ENCODE peak calls at places on chromosomes 12 and 14, in nine cellular contexts. One of them, this sample, is unnamed.

GRCh38 chr14:53571990-53572389 is 384.6 kb downstream of the BMP4 start:
- DNase-seq in left lung: no peak
- DNase-seq in gastrocnemius medialis: no peak
- DNase-seq in colonic mucosa: no peak
- DNase-seq in stomach: no peak
- DNase-seq in OCI-LY7: no peak
- DNase-seq in mucosa of descending colon: peak; percentile 6
- DNase-seq in right lobe of liver: no peak
- DNase-seq in CD4-positive, alpha-beta memory T cell: no peak
- DNase-seq in this sample: no peak

GRCh38 chr14:96497586-96497985 is 4.6 kb upstream of the PAPOLA start:
- DNase-seq in gastrocnemius medialis: no peak
- DNase-seq in OCI-LY7: no peak
- DNase-seq in stomach: no peak
- DNase-seq in CD4-positive, alpha-beta memory T cell: no peak
- DNase-seq in right lobe of liver: no peak
- DNase-seq in mucosa of descending colon: no peak
- DNase-seq in left lung: no peak
- DNase-seq in colonic mucosa: no peak
- DNase-seq in this sample: no peak

GRCh38 chr12:31245822-31246469 is 80.0 kb downstream of the SINHCAF start:
- DNase-seq in colonic mucosa: no peak
- DNase-seq in left lung: no peak
- DNase-seq in right lobe of liver: no peak
- DNase-seq in stomach: no peak
- DNase-seq in mucosa of descending colon: no peak
- DNase-seq in CD4-positive, alpha-beta memory T cell: no peak
- DNase-seq in gastrocnemius medialis: no peak
- DNase-seq in OCI-LY7: peak; percentile 46
- DNase-seq in this sample: no peak

GRCh38 chr12:53235742-53236442 is 3.9 kb upstream of the RARG start:
- DNase-seq in gastrocnemius medialis: no peak
- DNase-seq in colonic mucosa: no peak
- DNase-seq in left lung: peak; percentile 34
- DNase-seq in OCI-LY7: no peak
- DNase-seq in mucosa of descending colon: no peak
- DNase-seq in CD4-positive, alpha-beta memory T cell: no peak
- DNase-seq in stomach: no peak
- DNase-seq in right lobe of liver: no peak
- DNase-seq in this sample: no peak

GRCh38 chr14:100490252-100490651 is 97.0 kb downstream of the BEGAIN start:
- DNase-seq in stomach: no peak
- DNase-seq in colonic mucosa: no peak
- DNase-seq in CD4-positive, alpha-beta memory T cell: no peak
- DNase-seq in OCI-LY7: no peak
- DNase-seq in gastrocnemius medialis: no peak
- DNase-seq in mucosa of descending colon: no peak
- DNase-seq in left lung: no peak
- DNase-seq in right lobe of liver: no peak
- DNase-seq in this sample: no peak

GRCh38 chr14:91114079-91115065 is 499 bp downstream of the DGLUCY start:
- DNase-seq in stomach: peak; percentile 66
- DNase-seq in gastrocnemius medialis: peak; percentile 46
- DNase-seq in colonic mucosa: peak; percentile 84
- DNase-seq in right lobe of liver: peak; percentile 41
- DNase-seq in OCI-LY7: peak; percentile 83
- DNase-seq in CD4-positive, alpha-beta memory T cell: peak; percentile 64
- DNase-seq in left lung: peak; percentile 78
- DNase-seq in mucosa of descending colon: peak; percentile 81
- DNase-seq in this sample: peak; percentile 98

GRCh38 chr12:29131539-29131938 is 17.5 kb upstream of the FAR2 start:
- DNase-seq in right lobe of liver: no peak
- DNase-seq in OCI-LY7: no peak
- DNase-seq in CD4-positive, alpha-beta memory T cell: no peak
- DNase-seq in stomach: no peak
- DNase-seq in mucosa of descending colon: no peak
- DNase-seq in left lung: no peak
- DNase-seq in gastrocnemius medialis: no peak
- DNase-seq in colonic mucosa: no peak
- DNase-seq in this sample: no peak

GRCh38 chr12:8226355-8226754 is 1.1 kb downstream of the FAM90A1 start:
- DNase-seq in stomach: no peak
- DNase-seq in OCI-LY7: no peak
- DNase-seq in left lung: no peak
- DNase-seq in mucosa of descending colon: no peak
- DNase-seq in gastrocnemius medialis: no peak
- DNase-seq in right lobe of liver: no peak
- DNase-seq in CD4-positive, alpha-beta memory T cell: no peak
- DNase-seq in colonic mucosa: no peak
- DNase-seq in this sample: no peak

GRCh38 chr14:92929689-92930608 is 7.0 kb downstream of the CHGA start:
- DNase-seq in OCI-LY7: no peak
- DNase-seq in gastrocnemius medialis: no peak
- DNase-seq in right lobe of liver: no peak
- DNase-seq in mucosa of descending colon: no peak
- DNase-seq in colonic mucosa: no peak
- DNase-seq in left lung: peak; percentile 50
- DNase-seq in stomach: no peak
- DNase-seq in CD4-positive, alpha-beta memory T cell: no peak
- DNase-seq in this sample: no peak

GRCh38 chr12:28040251-28040650 is 67.7 kb upstream of the PTHLH start:
- DNase-seq in left lung: no peak
- DNase-seq in colonic mucosa: no peak
- DNase-seq in mucosa of descending colon: no peak
- DNase-seq in stomach: no peak
- DNase-seq in CD4-positive, alpha-beta memory T cell: no peak
- DNase-seq in right lobe of liver: no peak
- DNase-seq in OCI-LY7: no peak
- DNase-seq in gastrocnemius medialis: no peak
- DNase-seq in this sample: no peak

GRCh38 chr12:94879542-94879941 is 124.0 kb downstream of the NDUFA12 start:
- DNase-seq in OCI-LY7: peak; percentile 32
- DNase-seq in stomach: no peak
- DNase-seq in colonic mucosa: no peak
- DNase-seq in right lobe of liver: no peak
- DNase-seq in CD4-positive, alpha-beta memory T cell: no peak
- DNase-seq in left lung: no peak
- DNase-seq in mucosa of descending colon: peak; percentile 31
- DNase-seq in gastrocnemius medialis: no peak
- DNase-seq in this sample: no peak

GRCh38 chr12:14424545-14424944 is 59.1 kb downstream of the ATF7IP start:
- DNase-seq in colonic mucosa: no peak
- DNase-seq in mucosa of descending colon: no peak
- DNase-seq in CD4-positive, alpha-beta memory T cell: no peak
- DNase-seq in stomach: no peak
- DNase-seq in gastrocnemius medialis: no peak
- DNase-seq in left lung: no peak
- DNase-seq in OCI-LY7: no peak
- DNase-seq in right lobe of liver: no peak
- DNase-seq in this sample: no peak

DNA sequence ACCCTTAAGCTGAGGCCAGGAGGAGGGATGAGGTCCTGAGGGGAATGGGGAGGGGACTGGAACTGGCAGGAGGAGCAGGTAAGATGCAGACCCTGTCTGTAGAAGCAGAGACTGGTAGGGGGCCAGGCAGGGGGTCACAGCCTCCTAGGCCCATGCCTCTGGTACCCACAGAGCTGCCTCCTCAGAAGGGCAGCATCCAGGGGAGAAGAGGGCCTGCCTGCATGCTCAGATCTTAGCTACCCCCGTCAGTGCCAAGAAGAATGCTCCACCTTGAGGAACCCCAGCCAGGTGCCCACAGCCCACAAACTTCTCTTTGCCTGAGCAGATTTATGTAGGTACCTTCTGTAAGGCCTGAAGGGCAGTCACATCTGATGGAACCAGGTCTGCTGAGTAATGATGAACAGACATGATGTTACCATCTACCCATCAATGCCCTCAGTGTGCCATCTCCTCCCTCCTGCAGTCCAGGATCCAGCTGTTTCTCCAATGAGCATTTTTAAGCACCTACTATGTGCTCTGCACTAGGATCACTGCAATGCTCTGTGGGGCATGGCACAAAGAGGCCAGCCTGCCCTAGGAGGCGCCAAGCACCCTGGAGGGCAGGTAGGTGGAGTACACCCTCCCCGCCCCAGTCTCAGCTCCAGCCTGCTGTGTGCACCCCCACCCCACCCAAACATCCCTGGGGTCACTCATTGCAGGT is 24.8 kb upstream of the ZFP36L1 start:
- DNase-seq in colonic mucosa: no peak
- DNase-seq in OCI-LY7: no peak
- DNase-seq in gastrocnemius medialis: no peak
- DNase-seq in stomach: no peak
- DNase-seq in mucosa of descending colon: no peak
- DNase-seq in right lobe of liver: no peak
- DNase-seq in CD4-positive, alpha-beta memory T cell: no peak
- DNase-seq in left lung: no peak
- DNase-seq in this sample: no peak
- H3K4me1 ChIP-seq in colonic mucosa: peaks cover 10% of the 10 kb centered on the region
- H3K4me1 ChIP-seq in OCI-LY7: peaks cover 88% of the 10 kb centered on the region
- H3K4me1 ChIP-seq in gastrocnemius medialis: peaks cover 36% of the 10 kb centered on the region
- H3K4me1 ChIP-seq in stomach: peaks cover 69% of the 10 kb centered on the region
- H3K4me1 ChIP-seq in mucosa of descending colon: peaks cover 49% of the 10 kb centered on the region
- H3K4me1 ChIP-seq in right lobe of liver: peaks cover 64% of the 10 kb centered on the region
- H3K4me1 ChIP-seq in CD4-positive, alpha-beta memory T cell: peaks cover 93% of the 10 kb centered on the region
- H3K4me1 ChIP-seq in left lung: peaks cover 35% of the 10 kb centered on the region
- H3K4me1 ChIP-seq in this sample: peaks cover 4% of the 10 kb centered on the region

DNA sequence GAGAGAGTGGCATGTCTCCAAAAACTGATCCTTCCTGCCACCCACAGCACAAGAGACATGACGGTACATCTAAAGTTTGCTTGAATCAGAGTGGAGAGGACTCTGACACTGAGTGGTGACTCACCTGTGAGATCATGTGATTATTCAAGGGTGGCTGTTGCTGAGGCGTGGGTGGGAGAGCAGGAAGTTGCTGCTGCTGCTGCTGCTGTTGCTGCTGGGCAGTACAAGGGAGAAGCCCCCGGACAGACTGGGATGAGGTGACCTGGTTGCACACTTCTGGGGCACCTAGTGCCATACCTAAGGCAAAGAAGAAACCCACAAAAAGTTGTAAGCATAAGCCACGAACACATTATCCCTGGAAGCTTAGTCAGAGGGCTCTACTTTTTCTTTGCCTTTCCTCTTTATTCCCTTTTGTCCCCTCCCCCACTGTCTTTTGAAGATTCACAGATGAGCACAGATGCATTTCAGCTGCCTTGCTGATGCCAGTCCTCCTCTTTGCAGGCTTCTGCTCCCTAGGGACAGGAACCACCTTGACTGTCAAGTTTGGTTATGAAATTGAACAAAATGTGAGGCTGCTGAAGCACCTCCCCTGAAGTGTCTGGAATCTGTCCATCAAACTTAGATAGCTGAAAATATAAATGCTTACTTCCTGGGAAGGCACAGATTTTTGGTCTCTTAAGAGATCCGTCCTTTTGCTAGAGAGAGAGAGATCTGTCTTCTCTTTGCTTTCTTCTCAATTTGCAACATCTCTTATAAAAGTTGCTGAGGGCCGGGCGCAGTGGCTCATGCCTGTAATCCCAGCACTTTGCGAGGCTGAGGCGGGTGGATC is 29.5 kb upstream of the STAC3 start:
- DNase-seq in left lung: no peak
- DNase-seq in mucosa of descending colon: peak; percentile 71
- DNase-seq in stomach: peak; percentile 39
- DNase-seq in CD4-positive, alpha-beta memory T cell: peak; percentile 54
- DNase-seq in gastrocnemius medialis: no peak
- DNase-seq in colonic mucosa: peak; percentile 79
- DNase-seq in OCI-LY7: peak; percentile 69
- DNase-seq in right lobe of liver: peak; percentile 61
- DNase-seq in this sample: peak; percentile 94
- H3K4me3 ChIP-seq in left lung: no peak overlapping the region
- H3K4me3 ChIP-seq in mucosa of descending colon: no peak overlapping the region
- H3K4me3 ChIP-seq in stomach: no peak overlapping the region
- H3K4me3 ChIP-seq in CD4-positive, alpha-beta memory T cell: no peak overlapping the region
- H3K4me3 ChIP-seq in gastrocnemius medialis: no peak overlapping the region
- H3K4me3 ChIP-seq in colonic mucosa: no peak overlapping the region
- H3K4me3 ChIP-seq in OCI-LY7: peak overlapping the region; percentile 30
- H3K4me3 ChIP-seq in right lobe of liver: no peak overlapping the region
- H3K4me3 ChIP-seq in this sample: no peak overlapping the region

GRCh38 chr14:103524002-103524785 is 1.6 kb upstream of the CKB start:
- DNase-seq in right lobe of liver: no peak
- DNase-seq in left lung: no peak
- DNase-seq in OCI-LY7: no peak
- DNase-seq in gastrocnemius medialis: no peak
- DNase-seq in colonic mucosa: peak; percentile 40
- DNase-seq in stomach: no peak
- DNase-seq in mucosa of descending colon: no peak
- DNase-seq in CD4-positive, alpha-beta memory T cell: no peak
- DNase-seq in this sample: no peak

GRCh38 chr14:103522028-103522581 is 525 bp downstream of the CKB start:
- DNase-seq in left lung: peak; percentile 82
- DNase-seq in gastrocnemius medialis: no peak
- DNase-seq in right lobe of liver: peak; percentile 31
- DNase-seq in stomach: no peak
- DNase-seq in CD4-positive, alpha-beta memory T cell: no peak
- DNase-seq in mucosa of descending colon: no peak
- DNase-seq in colonic mucosa: no peak
- DNase-seq in OCI-LY7: no peak
- DNase-seq in this sample: no peak

GRCh38 chr14:103521438-103521961 is 1.1 kb downstream of the CKB start:
- DNase-seq in left lung: no peak
- DNase-seq in colonic mucosa: peak; percentile 63
- DNase-seq in gastrocnemius medialis: no peak
- DNase-seq in OCI-LY7: no peak
- DNase-seq in right lobe of liver: peak; percentile 36
- DNase-seq in mucosa of descending colon: no peak
- DNase-seq in stomach: peak; percentile 67
- DNase-seq in CD4-positive, alpha-beta memory T cell: no peak
- DNase-seq in this sample: no peak

GRCh38 chr14:103522649-103523582 is at the start of gene CKB:
- DNase-seq in CD4-positive, alpha-beta memory T cell: no peak
- DNase-seq in colonic mucosa: peak; percentile 74
- DNase-seq in left lung: peak; percentile 85
- DNase-seq in gastrocnemius medialis: no peak
- DNase-seq in right lobe of liver: peak; percentile 51
- DNase-seq in mucosa of descending colon: peak; percentile 80
- DNase-seq in OCI-LY7: no peak
- DNase-seq in stomach: peak; percentile 79
- DNase-seq in this sample: no peak

DNA sequence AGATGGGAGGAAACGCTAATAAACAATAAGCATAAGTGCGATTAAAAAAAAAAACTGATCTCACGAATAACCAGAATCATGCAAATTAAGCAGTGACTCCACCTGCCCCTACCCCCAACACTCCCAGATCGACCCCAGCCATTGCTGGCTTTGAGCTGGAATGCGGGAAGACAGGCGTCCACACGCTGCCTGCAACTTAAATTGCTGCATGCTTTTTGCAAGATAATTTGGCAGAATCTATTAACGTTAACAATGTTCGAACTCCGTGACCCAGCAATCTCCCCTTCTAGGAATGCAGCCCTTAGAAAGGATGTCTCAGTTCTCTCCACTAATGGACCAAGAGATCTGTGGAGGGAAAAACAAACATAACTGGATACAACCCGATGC is 946 bp upstream of the CKB start:
- DNase-seq in colonic mucosa: no peak
- DNase-seq in OCI-LY7: no peak
- DNase-seq in right lobe of liver: no peak
- DNase-seq in stomach: no peak
- DNase-seq in mucosa of descending colon: no peak
- DNase-seq in CD4-positive, alpha-beta memory T cell: no peak
- DNase-seq in gastrocnemius medialis: no peak
- DNase-seq in left lung: no peak
- DNase-seq in this sample: no peak
- H3K4me1 ChIP-seq in colonic mucosa: peaks cover 35% of the 10 kb centered on the region
- H3K4me1 ChIP-seq in OCI-LY7: peaks cover 33% of the 10 kb centered on the region
- H3K4me1 ChIP-seq in right lobe of liver: peaks cover 17% of the 10 kb centered on the region
- H3K4me1 ChIP-seq in stomach: peaks cover 95% of the 10 kb centered on the region
- H3K4me1 ChIP-seq in mucosa of descending colon: peaks cover 58% of the 10 kb centered on the region
- H3K4me1 ChIP-seq in CD4-positive, alpha-beta memory T cell: peaks cover 31% of the 10 kb centered on the region
- H3K4me1 ChIP-seq in gastrocnemius medialis: peaks cover 18% of the 10 kb centered on the region
- H3K4me1 ChIP-seq in left lung: peaks cover 37% of the 10 kb centered on the region
- H3K4me1 ChIP-seq in this sample: peaks cover 2% of the 10 kb centered on the region

GRCh38 chr12:51813931-51814310 is 34.6 kb downstream of the FIGNL2 start:
- DNase-seq in OCI-LY7: no peak
- DNase-seq in gastrocnemius medialis: no peak
- DNase-seq in CD4-positive, alpha-beta memory T cell: no peak
- DNase-seq in colonic mucosa: no peak
- DNase-seq in stomach: no peak
- DNase-seq in left lung: no peak
- DNase-seq in mucosa of descending colon: no peak
- DNase-seq in right lobe of liver: no peak
- DNase-seq in this sample: no peak
- H3K4me3 ChIP-seq in OCI-LY7: no peak overlapping the region
- H3K4me3 ChIP-seq in gastrocnemius medialis: peak overlapping the region; percentile 57
- H3K4me3 ChIP-seq in CD4-positive, alpha-beta memory T cell: peak overlapping the region; percentile 30
- H3K4me3 ChIP-seq in colonic mucosa: peak overlapping the region; percentile 73
- H3K4me3 ChIP-seq in stomach: peak overlapping the region; percentile 65
- H3K4me3 ChIP-seq in left lung: peak overlapping the region; percentile 50
- H3K4me3 ChIP-seq in mucosa of descending colon: no peak overlapping the region
- H3K4me3 ChIP-seq in right lobe of liver: peak overlapping the region; percentile 77
- H3K4me3 ChIP-seq in this sample: peak overlapping the region; percentile 69